ENCODE peak calls at places on chromosomes 2 and 18, in nine cellular contexts. A is mucosa of descending colon, E is adrenal gland, S is fibroblast of villous mesenchyme, F is upper lobe of left lung, J is small intestine, G is fibroblast of pulmonary artery, U is WERI-Rb-1, Q is prostate gland. X is an unnamed sample.

GRCh38 chr2:224613543-224614317 is 28.6 kb upstream of the CUL3 start:
- DNase-seq in A (no peak), E (no peak), S (no peak), F (no peak), J (peak; percentile 32), G (no peak), U (no peak), Q (no peak), X (no peak)

GRCh38 chr2:170465241-170465640 is 249.9 kb upstream of the SP5 start:
- DNase-seq in A (no peak), E (no peak), S (no peak), F (no peak), J (no peak), G (peak; percentile 1), U (no peak), Q (no peak), X (peak; percentile 73)

GRCh38 chr2:154700142-154700541 is 1.6 kb downstream of the KCNJ3 start:
- DNase-seq in A (no peak), E (no peak), S (no peak), F (no peak), J (peak; percentile 72), G (no peak), U (no peak), Q (no peak), X (no peak)

GRCh38 chr18:9095297-9096012 is 7.0 kb upstream of the NDUFV2 start:
- DNase-seq in A (no peak), E (no peak), S (peak; percentile 42), F (peak; percentile 57), J (peak; percentile 28), G (peak; percentile 74), U (no peak), Q (no peak), X (no peak)

GRCh38 chr2:214126135-214126534 is 284.7 kb upstream of the VWC2L start:
- DNase-seq in A (no peak), E (no peak), S (peak; percentile 29), F (no peak), J (no peak), G (peak; percentile 8), U (no peak), Q (no peak), X (no peak)

GRCh38 chr2:172560721-172561120 is 4.8 kb downstream of the PDK1 start:
- DNase-seq in A (no peak), E (no peak), S (no peak), F (no peak), J (no peak), G (no peak), U (no peak), Q (no peak), X (no peak)

GRCh38 chr2:237411683-237412349 is 2.1 kb downstream of the COL6A3 start:
- DNase-seq in A (no peak), E (no peak), S (peak; percentile 78), F (no peak), J (no peak), G (peak; percentile 63), U (no peak), Q (no peak), X (no peak)

GRCh38 chr2:202589582-202589949 is 45.2 kb upstream of the FAM117B start:
- DNase-seq in A (no peak), E (no peak), S (no peak), F (no peak), J (no peak), G (no peak), U (no peak), Q (no peak), X (no peak)

GRCh38 chr2:112795720-112796119 is 11.4 kb upstream of the IL1A start:
- DNase-seq in A (no peak), E (no peak), S (no peak), F (no peak), J (no peak), G (no peak), U (no peak), Q (peak; percentile 15), X (no peak)

GRCh38 chr2:59630789-59631188 is 922.7 kb downstream of the BCL11A start:
- DNase-seq in A (no peak), E (peak; percentile 7), S (no peak), F (no peak), J (no peak), G (no peak), U (no peak), Q (no peak), X (no peak)

GRCh38 chr2:112627060-112628040 is 18.4 kb upstream of the SLC20A1 start:
- DNase-seq in A (no peak), E (peak; percentile 53), S (peak; percentile 97), F (peak; percentile 72), J (no peak), G (peak; percentile 98), U (no peak), Q (no peak), X (no peak)

DNA sequence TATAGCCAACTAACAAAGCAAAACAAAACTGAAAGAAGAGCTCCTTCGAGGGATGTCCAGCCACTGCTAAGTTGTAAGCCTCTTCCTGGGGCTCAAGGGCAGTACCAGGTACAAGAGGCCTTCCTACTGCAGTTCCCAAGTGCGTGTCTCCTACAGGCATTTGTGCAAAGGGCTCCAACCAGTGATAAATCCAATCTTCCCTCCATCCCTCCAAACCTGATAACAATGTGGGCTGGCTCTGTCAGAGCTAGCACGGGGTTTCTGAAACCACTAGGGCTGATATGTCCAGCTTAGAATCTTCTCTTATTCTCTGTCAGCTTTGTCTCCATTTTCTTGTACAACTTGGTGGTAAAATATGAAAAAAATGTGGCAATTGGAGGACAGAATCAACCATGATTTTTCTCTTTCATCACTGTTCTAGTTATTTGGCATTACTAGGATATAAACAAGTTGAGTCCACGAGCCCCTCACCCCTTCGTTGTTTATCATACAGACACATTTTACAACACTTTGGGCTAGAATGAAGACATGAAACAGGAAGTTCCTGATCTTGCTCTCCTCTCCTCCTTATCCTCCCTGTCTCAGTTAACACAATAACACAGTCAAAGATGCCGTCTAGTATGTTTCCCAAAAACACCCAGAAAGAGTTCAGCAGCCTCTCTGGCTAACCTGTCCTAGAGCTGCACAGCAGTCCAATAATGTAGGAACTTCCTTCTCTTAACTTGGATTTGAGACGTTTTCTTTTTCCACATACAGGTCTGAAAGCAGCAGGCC is 35.4 kb upstream of the WIPF1 start:
- DNase-seq in A (no peak), E (no peak), S (peak; percentile 70), F (no peak), J (peak; percentile 31), G (peak; percentile 24), U (no peak), Q (no peak), X (no peak)
- H3K4me3 ChIP-seq in A (no peak overlapping the region), E (no peak overlapping the region), S (no peak overlapping the region), F (peak overlapping the region; percentile 22), J (peak overlapping the region; percentile 41), G (no peak overlapping the region), U (no peak overlapping the region), Q (no peak overlapping the region), X (peak overlapping the region; percentile 8)

DNA sequence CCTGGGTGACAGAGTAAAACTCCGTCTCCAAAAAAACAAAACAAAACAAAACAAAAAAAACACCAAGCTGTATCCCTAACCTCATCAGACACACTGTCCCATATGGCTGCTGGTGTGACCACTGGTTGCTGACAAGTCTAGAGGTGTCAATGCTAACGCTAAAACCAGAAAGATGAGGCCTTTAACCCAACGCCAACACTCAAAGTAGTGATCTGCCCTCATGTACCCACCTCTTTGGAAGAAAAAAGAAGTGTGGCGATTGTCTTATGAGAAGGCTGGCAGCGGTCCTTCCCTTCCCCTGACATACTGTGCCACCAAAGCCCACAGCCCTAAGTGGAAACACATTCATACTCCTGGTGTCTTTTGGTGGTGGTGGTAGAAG is 9.9 kb downstream of the SERTAD2 start:
- DNase-seq in A (no peak), E (no peak), S (no peak), F (no peak), J (no peak), G (no peak), U (no peak), Q (no peak), X (no peak)
- H3K4me3 ChIP-seq in A (no peak overlapping the region), E (no peak overlapping the region), S (peak overlapping the region; percentile 51), F (no peak overlapping the region), J (no peak overlapping the region), G (peak overlapping the region; percentile 63), U (no peak overlapping the region), Q (no peak overlapping the region), X (no peak overlapping the region)

DNA sequence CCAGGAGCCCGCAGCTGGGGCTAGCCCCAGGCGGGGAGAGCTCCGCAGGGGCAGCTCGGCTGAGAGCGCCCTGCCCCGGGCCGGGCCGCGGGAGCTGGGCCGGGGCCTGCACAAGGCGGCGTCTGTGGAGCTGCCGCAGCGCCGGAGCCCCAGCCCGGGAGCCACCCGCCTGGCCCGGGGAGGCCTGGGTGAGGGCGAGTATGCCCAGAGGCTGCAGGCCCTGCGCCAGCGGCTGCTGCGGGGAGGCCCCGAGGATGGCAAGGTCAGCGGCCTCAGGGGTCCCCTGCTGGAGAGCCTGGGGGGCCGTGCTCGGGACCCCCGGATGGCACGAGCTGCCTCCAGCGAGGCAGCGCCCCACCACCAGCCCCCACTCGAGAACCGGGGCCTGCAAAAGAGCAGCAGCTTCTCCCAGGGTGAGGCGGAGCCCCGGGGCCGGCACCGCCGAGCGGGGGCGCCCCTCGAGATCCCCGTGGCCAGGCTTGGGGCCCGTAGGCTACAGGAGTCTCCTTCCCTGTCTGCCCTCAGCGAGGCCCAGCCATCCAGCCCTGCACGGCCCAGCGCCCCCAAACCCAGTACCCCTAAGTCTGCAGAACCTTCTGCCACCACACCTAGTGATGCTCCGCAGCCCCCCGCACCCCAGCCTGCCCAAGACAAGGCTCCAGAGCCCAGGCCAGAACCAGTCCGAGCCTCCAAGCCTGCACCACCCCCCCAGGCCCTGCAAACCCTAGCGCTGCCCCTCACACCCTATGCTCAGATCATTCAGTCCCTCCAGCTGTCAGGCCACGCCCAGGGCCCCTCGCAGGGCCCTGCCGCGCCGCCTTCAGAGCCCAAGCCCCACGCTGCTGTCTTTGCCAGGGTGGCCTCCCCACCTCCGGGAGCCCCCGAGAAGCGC is 15.0 kb upstream of the GMPPA start:
- DNase-seq in A (no peak), E (no peak), S (no peak), F (no peak), J (no peak), G (no peak), U (no peak), Q (no peak), X (no peak)
- H3K4me3 ChIP-seq in A (no peak overlapping the region), E (no peak overlapping the region), S (no peak overlapping the region), F (peak overlapping the region; percentile 4), J (peak overlapping the region; percentile 8), G (no peak overlapping the region), U (no peak overlapping the region), Q (no peak overlapping the region), X (no peak overlapping the region)

GRCh38 chr2:204226305-204226861 is 289.8 kb downstream of the ICOS start:
- DNase-seq in A (no peak), E (no peak), S (no peak), F (no peak), J (peak; percentile 6), G (no peak), U (no peak), Q (no peak), X (no peak)

GRCh38 chr2:204228169-204228940 is 291.8 kb downstream of the ICOS start:
- DNase-seq in A (no peak), E (no peak), S (no peak), F (no peak), J (no peak), G (no peak), U (peak; percentile 80), Q (no peak), X (no peak)

GRCh38 chr2:204223544-204223943 is 287.0 kb downstream of the ICOS start:
- DNase-seq in A (no peak), E (no peak), S (no peak), F (no peak), J (no peak), G (no peak), U (no peak), Q (no peak), X (no peak)

GRCh38 chr2:204220896-204221295 is 284.3 kb downstream of the ICOS start:
- DNase-seq in A (no peak), E (no peak), S (no peak), F (no peak), J (no peak), G (no peak), U (no peak), Q (no peak), X (no peak)

GRCh38 chr2:204225633-204226032 is 289.1 kb downstream of the ICOS start:
- DNase-seq in A (no peak), E (no peak), S (no peak), F (no peak), J (peak; percentile 22), G (no peak), U (no peak), Q (no peak), X (no peak)
- H3K4me3 ChIP-seq in A (no peak overlapping the region), E (no peak overlapping the region), S (no peak overlapping the region), F (no peak overlapping the region), J (no peak overlapping the region), G (no peak overlapping the region), U (no peak overlapping the region), Q (no peak overlapping the region), X (no peak overlapping the region)